ENCODE peak calls at places on chromosomes 11 and 22, in five cellular contexts. F, X, T, Q and G are unnamed samples. For H3K9me3, the result is how much of the 10 kb centered on the place peaks cover.

GRCh38 chr22:50516891-50517290 is 8.5 kb downstream of the SCO2 start:
- DNase-seq in F (no peak), Q (no peak), T (no peak), X (no peak), G (no peak)

GRCh38 chr22:26229910-26230309 is 60.6 kb downstream of the SEZ6L start:
- DNase-seq in X (no peak), F (no peak), Q (no peak), T (no peak), G (peak)

GRCh38 chr22:21984793-21985192 is 2.2 kb upstream of the TOP3B start:
- DNase-seq in F (peak), T (peak), Q (no peak), X (no peak), G (peak)

GRCh38 chr11:120714448-120714847 is 202.9 kb downstream of the GRIK4 start:
- DNase-seq in Q (no peak), T (no peak), F (no peak), X (no peak), G (no peak)

GRCh38 chr11:78295347-78295746 is 106.6 kb downstream of the USP35 start:
- DNase-seq in Q (no peak), F (no peak), X (no peak), T (no peak), G (no peak)

GRCh38 chr22:40324468-40325305 is 21.6 kb upstream of the ADSL start:
- DNase-seq in T (no peak), X (no peak), Q (peak), F (no peak), G (peak)

GRCh38 chr11:85483861-85484260 is 143.3 kb downstream of the DLG2 start:
- DNase-seq in F (peak), Q (no peak), T (no peak), X (no peak), G (no peak)

GRCh38 chr22:17434856-17435255 is 65.6 kb downstream of the CECR2 start:
- DNase-seq in Q (no peak), T (no peak), F (no peak), X (no peak), G (no peak)

GRCh38 chr11:14304601-14305000 is 54.4 kb downstream of the RRAS2 start:
- DNase-seq in X (no peak), Q (no peak), T (no peak), F (no peak), G (no peak)

GRCh38 chr11:288328-289144 is at the start of gene PGGHG:
- DNase-seq in F (no peak), T (no peak), X (peak), Q (peak), G (peak)

GRCh38 chr11:47469411-47470179 is 20.7 kb upstream of the RAPSN start:
- DNase-seq in T (no peak), X (no peak), Q (no peak), F (no peak), G (peak)

GRCh38 chr22:17706451-17706900 is 67.8 kb downstream of the BID start:
- DNase-seq in F (no peak), T (peak), X (no peak), Q (no peak), G (peak)

GRCh38 chr11:75261474-75261847 is 20.9 kb downstream of the TPBGL start:
- DNase-seq in T (no peak), Q (peak), F (no peak), X (no peak), G (no peak)

GRCh38 chr11:46130286-46130937 is 9.2 kb upstream of the PHF21A start:
- DNase-seq in F (no peak), X (no peak), T (no peak), Q (no peak), G (no peak)

GRCh38 chr11:92477686-92478085 is 253.1 kb downstream of the FAT3 start:
- DNase-seq in Q (no peak), T (no peak), F (no peak), X (no peak), G (no peak)

GRCh38 chr11:19162946-19163345 is 38.8 kb downstream of the CSRP3 start:
- DNase-seq in X (no peak), F (no peak), T (no peak), Q (no peak), G (no peak)

GRCh38 chr11:19739872-19740271 is 27.2 kb downstream of the NAV2 start:
- DNase-seq in X (peak), F (no peak), T (no peak), Q (no peak), G (peak)

GRCh38 chr22:37545703-37546435 is 14.4 kb upstream of the CDC42EP1 start:
- DNase-seq in X (no peak), T (no peak), Q (no peak), F (peak), G (peak)

GRCh38 chr11:35464308-35464707 is 45.0 kb upstream of the SLC1A2 start:
- DNase-seq in T (no peak), X (no peak), Q (no peak), F (no peak), G (no peak)

GRCh38 chr11:101759771-101760450 is 154.9 kb upstream of the CEP126 start:
- DNase-seq in T (peak), X (no peak), F (no peak), Q (no peak), G (no peak)

GRCh38 chr22:30314918-30315317 is 11.8 kb downstream of the TBC1D10A start:
- DNase-seq in F (no peak), Q (peak), T (no peak), X (no peak), G (no peak)

GRCh38 chr22:19407649-19408606 is 23.6 kb downstream of the HIRA start:
- DNase-seq in T (no peak), Q (no peak), X (no peak), F (no peak), G (no peak)

GRCh38 chr11:83545911-83546310 is 259.7 kb upstream of the CCDC90B start:
- DNase-seq in X (no peak), Q (no peak), F (no peak), T (no peak), G (no peak)

GRCh38 chr11:76793391-76793811 is 10.2 kb downstream of the TSKU start:
- DNase-seq in Q (no peak), F (peak), T (no peak), X (peak), G (peak)

GRCh38 chr11:15577519-15577918 is 462.8 kb downstream of the INSC start:
- DNase-seq in F (no peak), T (no peak), X (no peak), Q (no peak), G (no peak)

GRCh38 chr11:108324587-108324986 is 101.7 kb downstream of the ATM start:
- DNase-seq in X (no peak), T (no peak), Q (no peak), F (no peak), G (no peak)

GRCh38 chr22:29727248-29727551 is 7.4 kb downstream of the CABP7 start:
- DNase-seq in T (no peak), X (peak), Q (no peak), F (no peak), G (peak)

DNA sequence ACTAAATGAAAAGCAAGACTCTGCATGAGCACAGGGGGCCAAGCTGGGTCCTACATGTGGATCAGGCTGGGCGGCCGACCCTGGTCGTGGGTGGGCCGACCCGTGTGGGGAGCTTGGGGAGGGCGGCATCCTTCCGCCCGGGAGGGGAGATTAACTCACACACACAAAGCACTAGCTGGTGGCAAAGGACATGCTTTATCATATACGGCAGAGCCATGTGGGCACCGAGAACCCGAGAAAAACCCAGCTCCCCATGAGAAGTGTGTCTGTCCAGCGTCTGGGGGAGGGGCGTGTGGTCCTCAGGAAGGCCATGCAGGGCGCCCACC is 39.3 kb upstream of the TOLLIP start:
- DNase-seq in Q (no peak), X (no peak), F (no peak), T (no peak), G (no peak)
- H3K4me3 ChIP-seq in Q (no peak), X (no peak), F (no peak), T (no peak), G (no peak)

GRCh38 chr22:23205330-23205729 is 25.0 kb downstream of the BCR start:
- DNase-seq in T (no peak), Q (no peak), X (no peak), F (no peak), G (no peak)
- H3K27ac ChIP-seq in T (no peak), Q (no peak), X (no peak), F (no peak), G (no peak)

GRCh38 chr11:54927704-54928103 is 221.1 kb downstream of the OR4A5 start:
- DNase-seq in F (no peak), X (no peak), T (no peak), Q (no peak), G (no peak)

DNA sequence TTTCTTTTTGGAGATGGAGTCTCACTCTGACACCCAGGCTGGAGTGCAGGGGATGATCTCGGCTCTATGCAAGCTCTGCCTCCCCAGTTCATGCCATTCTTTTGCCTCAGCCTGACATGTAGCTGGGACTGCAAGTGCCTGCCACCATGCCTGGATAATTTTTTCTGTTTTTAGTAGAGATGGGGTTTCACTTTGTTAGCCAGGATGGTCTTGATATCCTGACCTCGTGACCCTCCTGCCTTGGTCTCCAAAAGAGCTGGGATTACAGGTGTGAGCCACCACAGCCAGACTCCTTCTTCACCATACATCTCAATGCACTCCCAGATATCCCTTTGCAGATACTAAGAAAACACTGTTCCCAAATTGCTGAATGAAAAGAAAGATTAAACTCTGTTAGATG is 224.3 kb downstream of the OR4A5 start:
- DNase-seq in Q (no peak), X (no peak), F (no peak), T (no peak), G (no peak)
- H3K9me3 ChIP-seq in Q (under half), X (under half), F (under half), T (half or more), G (half or more)

GRCh38 chr22:45418056-45418769 is 4.7 kb downstream of the RIBC2 start:
- DNase-seq in Q (no peak), X (no peak), F (no peak), T (no peak), G (no peak)

GRCh38 chr22:45407793-45408192 is 5.6 kb downstream of the SMC1B start:
- DNase-seq in T (no peak), X (no peak), F (no peak), Q (no peak), G (no peak)

GRCh38 chr22:45413368-45414211 is at the start of the genes RIBC2 and SMC1B:
- DNase-seq in T (peak), F (peak), X (peak), Q (peak), G (peak)

GRCh38 chr22:45418770-45419138 is 5.3 kb downstream of the RIBC2 start:
- DNase-seq in F (no peak), X (no peak), Q (no peak), T (no peak), G (no peak)

DNA sequence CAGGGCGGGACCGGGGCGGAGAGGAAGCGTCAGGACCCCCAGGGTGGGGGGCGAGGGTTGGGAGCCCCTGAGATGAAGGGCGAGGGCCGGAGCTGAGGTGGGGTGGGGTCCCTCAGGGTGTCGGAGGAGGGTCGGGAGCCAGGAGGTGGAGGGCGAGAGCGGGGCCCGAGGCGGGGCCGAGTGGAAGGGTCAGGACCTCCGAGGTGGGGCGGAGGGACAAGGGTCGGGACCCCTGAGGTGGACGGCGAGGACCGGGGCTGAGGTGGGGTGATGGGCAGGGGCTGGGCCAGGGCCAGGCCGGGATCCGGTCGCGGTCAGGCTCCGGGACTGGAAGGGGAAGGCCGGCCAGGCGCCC is 409 bp downstream of the SMC1B start:
- DNase-seq in X (no peak), T (no peak), Q (no peak), F (no peak), G (no peak)
- H3K4me3 ChIP-seq in X (no peak), T (no peak), Q (peak), F (no peak), G (no peak)

DNA sequence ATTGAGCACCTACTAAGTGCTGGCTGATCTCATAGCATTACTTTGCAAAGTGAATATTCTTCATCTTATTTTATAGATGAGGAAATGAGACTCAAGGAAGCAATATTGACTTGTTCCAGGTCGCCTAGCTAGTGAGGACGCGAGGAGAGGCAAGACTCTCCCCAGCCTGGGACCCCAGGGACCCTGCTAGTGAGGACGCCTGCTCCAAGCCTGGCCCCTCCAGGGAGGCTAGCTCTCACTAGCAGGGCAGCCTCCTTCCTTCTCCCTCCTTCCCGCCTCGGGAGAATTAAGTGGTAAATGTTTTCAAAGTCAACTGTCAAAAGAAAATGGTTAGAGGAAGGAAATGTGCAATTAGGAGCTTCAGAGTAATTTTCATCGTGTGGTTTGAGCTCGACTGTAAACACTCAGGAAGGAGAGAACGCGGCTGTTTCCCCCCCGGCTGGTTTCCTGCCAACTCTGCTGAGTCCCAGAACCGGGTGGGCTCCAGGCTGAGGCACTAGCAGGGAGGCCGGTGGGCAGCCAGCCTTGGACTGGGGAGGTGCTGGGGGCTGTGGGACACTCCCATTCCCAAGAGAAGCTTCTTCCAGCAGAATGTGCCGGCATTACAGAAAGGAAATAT is 17.9 kb downstream of the MYEOV start:
- DNase-seq in X (no peak), F (no peak), T (no peak), Q (peak), G (no peak)
- H3K27ac ChIP-seq in X (no peak), F (no peak), T (no peak), Q (peak), G (no peak)

GRCh38 chr22:47921906-47922305 is 1159.5 kb downstream of the TBC1D22A start:
- DNase-seq in F (no peak), T (no peak), X (no peak), Q (no peak), G (no peak)
- H3K9me3 ChIP-seq in F (under half), T (under half), X (under half), Q (under half), G (under half)

GRCh38 chr11:126161146-126161458 is 50.3 kb downstream of the RPUSD4 start:
- DNase-seq in X (no peak), T (no peak), F (no peak), Q (no peak), G (no peak)
- H3K4me3 ChIP-seq in X (no peak), T (no peak), F (no peak), Q (no peak), G (no peak)